ENCODE peak calls at places on chromosomes 4 and X, in six cellular contexts. S, U, K, W, X and P are unnamed samples.

GRCh38 chr4:13289391-13289790 is 194.7 kb downstream of the RAB28 start:
- DNase-seq in S (no peak), U (no peak), K (no peak), W (no peak), X (no peak), P (no peak)

GRCh38 chr4:37837446-37837845 is 11.0 kb downstream of the PGM2 start:
- DNase-seq in S (no peak), U (no peak), K (no peak), W (no peak), X (peak), P (no peak)

GRCh38 chrX:140572724-140573123 is 67.9 kb upstream of the SOX3 start:
- DNase-seq in S (no peak), U (peak), K (no peak), W (peak), X (no peak), P (no peak)

GRCh38 chrX:83022020-83022419 is 486.1 kb upstream of the POU3F4 start:
- DNase-seq in S (no peak), U (peak), K (no peak), W (no peak), X (no peak), P (peak)

GRCh38 chr4:154399259-154399974 is 92.2 kb downstream of the DCHS2 start:
- DNase-seq in S (no peak), U (no peak), K (no peak), W (no peak), X (peak), P (peak)

GRCh38 chrX:794311-794710 is 163.7 kb downstream of the SHOX start:
- DNase-seq in S (no peak), U (no peak), K (no peak), W (no peak), X (no peak), P (no peak)

GRCh38 chrX:130086414-130087207 is 23.7 kb downstream of the ELF4 start:
- DNase-seq in S (no peak), U (no peak), K (no peak), W (no peak), X (no peak), P (no peak)

GRCh38 chr4:19254476-19254875 is 997.2 kb upstream of the SLIT2 start:
- DNase-seq in S (no peak), U (no peak), K (no peak), W (no peak), X (no peak), P (no peak)

GRCh38 chrX:72105436-72105835 is 26.3 kb downstream of the RTL5 start:
- DNase-seq in S (no peak), U (no peak), K (no peak), W (no peak), X (no peak), P (no peak)

GRCh38 chrX:43953218-43953617 is 20.0 kb downstream of the NDP start:
- DNase-seq in S (no peak), U (no peak), K (no peak), W (no peak), X (no peak), P (peak)

GRCh38 chr4:2482693-2483092 is 13.8 kb downstream of the RNF4 start:
- DNase-seq in S (no peak), U (no peak), K (no peak), W (peak), X (no peak), P (no peak)

GRCh38 chr4:2483237-2483636 is 14.3 kb downstream of the RNF4 start:
- DNase-seq in S (no peak), U (no peak), K (no peak), W (no peak), X (no peak), P (no peak)

GRCh38 chr4:2482192-2482591 is 13.3 kb downstream of the RNF4 start:
- DNase-seq in S (no peak), U (no peak), K (no peak), W (no peak), X (no peak), P (no peak)

GRCh38 chr4:2480649-2481048 is 11.7 kb downstream of the RNF4 start:
- DNase-seq in S (no peak), U (no peak), K (no peak), W (no peak), X (no peak), P (no peak)

DNA sequence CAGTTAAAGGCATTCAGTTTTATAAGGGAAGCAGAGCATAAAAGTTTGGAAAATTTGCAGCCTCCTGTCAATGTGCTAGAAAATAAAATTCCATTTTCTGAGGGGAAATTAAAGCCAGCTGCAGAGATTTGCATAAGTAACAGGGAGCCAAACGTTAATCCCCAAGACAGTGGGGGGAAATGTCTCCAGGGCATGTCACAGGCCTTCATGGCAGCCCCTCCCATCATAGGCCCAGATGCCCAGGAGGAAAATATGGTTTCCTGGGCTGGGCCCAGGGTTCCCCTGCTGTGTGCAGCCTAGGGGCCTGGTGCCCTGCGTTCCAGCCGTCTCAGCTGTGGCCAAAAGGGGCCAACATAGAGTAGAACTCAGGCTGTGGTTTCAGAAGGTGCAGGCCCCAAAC is 9.3 kb downstream of the RNF4 start:
- DNase-seq in S (no peak), U (no peak), K (no peak), W (no peak), X (no peak), P (no peak)
- H3K4me3 ChIP-seq in S (no peak), U (no peak), K (no peak), W (no peak), X (no peak), P (no peak)

GRCh38 chr4:149370002-149370401 is 445.6 kb downstream of the IQCM start:
- DNase-seq in S (no peak), U (no peak), K (no peak), W (no peak), X (no peak), P (no peak)

GRCh38 chr4:149371021-149371420 is 444.6 kb downstream of the IQCM start:
- DNase-seq in S (no peak), U (peak), K (no peak), W (peak), X (peak), P (peak)
- TF ChIP-seq CTCF in S (peak), U (peak), K (peak), W (peak), X (peak), P (peak)

DNA sequence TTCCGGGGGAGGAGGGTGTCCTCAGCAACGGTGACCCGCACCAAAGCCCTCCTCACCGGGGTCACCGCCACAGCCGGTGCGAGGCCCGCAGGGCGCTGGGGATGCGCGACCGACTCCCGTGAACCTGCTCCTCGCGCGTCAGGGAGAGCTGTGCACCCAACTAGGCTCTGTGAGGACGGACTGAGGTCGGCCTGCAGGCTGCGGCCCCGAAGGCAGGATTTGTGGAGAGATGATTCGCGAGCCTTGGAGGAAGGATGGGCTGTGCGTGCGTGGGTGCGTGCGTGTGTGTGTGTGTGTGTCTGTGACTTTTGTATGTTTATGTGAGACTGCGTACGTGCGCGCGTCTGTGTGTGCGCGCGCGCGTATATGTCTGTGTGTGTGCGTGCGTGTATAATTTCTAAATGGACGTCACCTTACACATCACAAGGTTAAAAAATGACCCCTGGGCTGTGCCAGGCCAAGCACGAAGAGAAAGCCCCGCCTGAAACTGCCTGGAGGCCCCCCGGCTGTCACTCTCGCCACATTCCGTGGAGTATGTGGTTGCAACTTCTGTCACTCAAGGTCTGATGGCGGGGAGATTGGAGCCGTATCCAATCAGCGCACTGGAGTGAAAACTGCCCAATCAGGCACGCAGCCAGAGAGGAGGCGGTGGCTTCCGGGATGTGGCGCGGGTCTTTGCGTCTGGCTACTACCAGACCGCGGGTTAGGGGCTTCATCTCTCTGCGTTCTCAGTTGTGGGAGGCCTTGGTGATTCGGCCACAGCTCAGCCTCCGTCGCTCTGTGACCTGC is at the start of gene ZNF141:
- DNase-seq in S (peak), U (peak), K (peak), W (peak), X (peak), P (peak)
- H3K4me3 ChIP-seq in S (peak), U (peak), K (peak), W (peak), X (peak), P (peak)

DNA sequence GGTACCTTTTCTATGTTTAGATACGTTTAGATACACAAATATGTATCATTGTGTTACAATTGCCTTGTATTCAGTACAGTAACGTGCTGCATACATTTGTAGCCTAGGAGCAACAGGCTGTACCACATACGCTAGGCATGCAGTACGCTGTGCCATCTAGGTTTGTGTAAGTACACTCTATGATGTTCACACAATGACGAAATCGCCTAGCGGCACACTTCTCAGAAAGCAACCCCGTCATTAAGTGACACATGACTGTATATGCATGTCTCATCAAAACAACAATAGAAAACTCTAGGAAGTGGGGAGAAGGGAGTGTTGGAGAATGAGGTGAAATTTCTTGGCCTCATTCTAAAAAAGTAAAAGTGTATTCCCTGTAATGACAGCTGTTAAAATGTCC is 32.7 kb downstream of the CCDC149 start:
- DNase-seq in S (no peak), U (no peak), K (no peak), W (no peak), X (no peak), P (no peak)
- TF ChIP-seq CTCF in S (no peak), U (no peak), K (no peak), W (no peak), X (no peak), P (no peak)